ENCODE peak calls at places on chromosome 5, in seven cellular contexts. Z, C, N, S, G, F and W are unnamed samples.
A peak's percentile ranks its signal among the peaks of the same experiment; 100 is the strongest.

GRCh38 chr5:108129129-108129528 is 252.8 kb downstream of the FBXL17 start:
- DNase-seq in F (no peak), Z (no peak), C (no peak), N (no peak), S (no peak), G (no peak), W (no peak)

GRCh38 chr5:40882291-40882690 is 27.0 kb upstream of the C7 start:
- DNase-seq in G (no peak), C (no peak), F (no peak), Z (no peak), S (no peak), N (no peak), W (no peak)

GRCh38 chr5:173396311-173396993 is 68.2 kb upstream of the STC2 start:
- DNase-seq in N (no peak), S (no peak), Z (no peak), G (peak; percentile 13), F (no peak), C (no peak), W (no peak)

GRCh38 chr5:7261049-7261448 is 134.9 kb upstream of the ADCY2 start:
- DNase-seq in C (peak; percentile 66), S (peak; percentile 8), N (no peak), G (peak; percentile 10), F (no peak), Z (no peak), W (peak; percentile 18)

GRCh38 chr5:149549461-149550266 is 1.6 kb downstream of the CSNK1A1 start:
- DNase-seq in Z (no peak), C (peak; percentile 80), N (no peak), G (peak; percentile 34), S (peak; percentile 39), F (no peak), W (no peak)

GRCh38 chr5:43608406-43608805 is 5.4 kb downstream of the NNT start:
- DNase-seq in C (no peak), F (no peak), G (no peak), Z (no peak), S (no peak), N (no peak), W (no peak)

GRCh38 chr5:95892784-95893354 is 68.8 kb downstream of the ELL2 start:
- DNase-seq in Z (no peak), G (peak; percentile 74), C (peak; percentile 65), S (no peak), F (no peak), N (no peak), W (no peak)

GRCh38 chr5:1878050-1878849 is 4.5 kb downstream of the IRX4 start:
- DNase-seq in F (no peak), S (no peak), N (no peak), G (no peak), Z (no peak), C (no peak), W (no peak)

GRCh38 chr5:80654054-80654390 is 430 bp upstream of the MSH3 start:
- DNase-seq in G (peak; percentile 36), C (peak; percentile 26), N (no peak), S (no peak), Z (no peak), F (no peak), W (peak; percentile 21)

GRCh38 chr5:2642684-2643325 is 108.7 kb downstream of the IRX2 start:
- DNase-seq in S (no peak), G (no peak), F (no peak), C (no peak), Z (no peak), N (no peak), W (no peak)

GRCh38 chr5:112594060-112594850 is 143.4 kb upstream of the APC start:
- DNase-seq in F (no peak), G (no peak), Z (no peak), S (peak; percentile 63), C (no peak), N (no peak), W (no peak)

GRCh38 chr5:127650649-127651048 is 1.8 kb downstream of the CTXN3 start:
- DNase-seq in S (no peak), G (no peak), Z (no peak), F (no peak), N (no peak), C (no peak), W (no peak)

GRCh38 chr5:164353155-164353554 is 847.7 kb downstream of the MAT2B start:
- DNase-seq in G (no peak), F (no peak), C (no peak), S (no peak), N (no peak), Z (no peak), W (no peak)

GRCh38 chr5:7876867-7877266 is 7.9 kb downstream of the MTRR start:
- DNase-seq in F (no peak), G (no peak), N (no peak), C (peak; percentile 54), Z (no peak), S (no peak), W (peak; percentile 42)

GRCh38 chr5:71932649-71933338 is 174.5 kb upstream of the MAP1B start:
- DNase-seq in Z (no peak), F (no peak), N (no peak), C (peak; percentile 26), G (peak; percentile 83), S (peak; percentile 28), W (peak; percentile 70)

GRCh38 chr5:64213568-64213967 is 47.9 kb downstream of the RNF180 start:
- DNase-seq in F (no peak), G (no peak), S (no peak), C (no peak), N (no peak), Z (no peak), W (no peak)

GRCh38 chr5:107469064-107469463 is 201.7 kb downstream of the EFNA5 start:
- DNase-seq in C (no peak), N (no peak), G (no peak), Z (no peak), F (no peak), S (no peak), W (no peak)

GRCh38 chr5:5103249-5103648 is 36.9 kb upstream of the ADAMTS16 start:
- DNase-seq in Z (no peak), G (no peak), C (no peak), N (no peak), F (no peak), S (no peak), W (no peak)

GRCh38 chr5:61357745-61358144 is 25.7 kb downstream of the ZSWIM6 start:
- DNase-seq in Z (no peak), F (no peak), S (no peak), C (no peak), N (no peak), G (no peak), W (no peak)

GRCh38 chr5:132019857-132020555 is 8.5 kb upstream of the ACSL6 start:
- DNase-seq in S (no peak), Z (no peak), G (no peak), N (peak; percentile 60), F (peak; percentile 66), C (no peak), W (no peak)

GRCh38 chr5:166441-167372 is 24.6 kb upstream of the LRRC14B start:
- DNase-seq in C (no peak), S (no peak), G (no peak), Z (no peak), N (no peak), F (no peak), W (no peak)

GRCh38 chr5:138654281-138654867 is 79.2 kb upstream of the HSPA9 start:
- DNase-seq in G (peak; percentile 42), N (peak; percentile 65), S (no peak), C (no peak), Z (peak; percentile 13), F (peak; percentile 79), W (peak; percentile 44)

GRCh38 chr5:174903333-174903732 is 179.0 kb downstream of the MSX2 start:
- DNase-seq in F (no peak), N (no peak), Z (no peak), S (no peak), C (no peak), G (no peak), W (no peak)

GRCh38 chr5:6740586-6741150 is 27.4 kb downstream of the TENT4A start:
- DNase-seq in C (no peak), Z (no peak), S (no peak), G (no peak), F (no peak), N (no peak), W (no peak)

GRCh38 chr5:179505636-179506261 is 44.6 kb upstream of the RUFY1 start:
- DNase-seq in Z (no peak), F (no peak), N (no peak), S (no peak), C (no peak), G (no peak), W (no peak)

GRCh38 chr5:26295541-26295940 is 742.8 kb downstream of the CDH9 start:
- DNase-seq in F (no peak), N (no peak), S (no peak), Z (no peak), G (no peak), C (peak; percentile 51), W (no peak)

GRCh38 chr5:10756539-10756938 is 4.5 kb downstream of the DAP start:
- DNase-seq in F (no peak), C (no peak), Z (no peak), G (no peak), S (no peak), N (no peak), W (no peak)

GRCh38 chr5:5933651-5934050 is 444.7 kb downstream of the MED10 start:
- DNase-seq in N (no peak), G (no peak), C (no peak), Z (no peak), S (no peak), F (no peak), W (no peak)

GRCh38 chr5:9240431-9240830 is 305.4 kb downstream of the SEMA5A start:
- DNase-seq in N (no peak), F (no peak), S (no peak), G (no peak), Z (no peak), C (no peak), W (no peak)

GRCh38 chr5:142617416-142617815 is 68.5 kb downstream of the FGF1 start:
- DNase-seq in N (no peak), C (no peak), Z (no peak), F (no peak), S (no peak), G (no peak), W (no peak)

GRCh38 chr5:131640043-131640856 is 5.2 kb upstream of the RAPGEF6 start:
- DNase-seq in C (peak; percentile 68), G (no peak), F (peak; percentile 33), N (no peak), S (no peak), Z (no peak), W (peak; percentile 17)

GRCh38 chr5:98929982-98930355 is 1.2 kb upstream of the CHD1 start:
- DNase-seq in Z (no peak), S (no peak), N (no peak), G (peak; percentile 10), C (no peak), F (no peak), W (no peak)

GRCh38 chr5:72394688-72395087 is 74.5 kb downstream of the PTCD2 start:
- DNase-seq in S (peak; percentile 0), Z (no peak), F (no peak), C (peak; percentile 9), N (no peak), G (peak; percentile 15), W (no peak)

GRCh38 chr5:86101966-86102365 is 515.8 kb upstream of the COX7C start:
- DNase-seq in S (no peak), N (no peak), G (no peak), C (no peak), F (no peak), Z (no peak), W (no peak)

GRCh38 chr5:141878771-141879759 is 855 bp upstream of the PCDH1 start:
- DNase-seq in N (peak; percentile 83), Z (peak; percentile 46), F (peak; percentile 85), C (peak; percentile 83), G (peak; percentile 93), S (peak; percentile 77), W (peak; percentile 75)

GRCh38 chr5:40680741-40681350 is 1.1 kb downstream of the PTGER4 start:
- DNase-seq in N (peak; percentile 32), F (no peak), Z (no peak), G (peak; percentile 65), C (no peak), S (no peak), W (no peak)

GRCh38 chr5:31664566-31664965 is 25.6 kb downstream of the PDZD2 start:
- DNase-seq in G (peak; percentile 25), F (no peak), Z (no peak), N (no peak), C (peak; percentile 42), S (no peak), W (peak; percentile 47)

GRCh38 chr5:32505718-32506117 is 61.2 kb upstream of the ZFR start:
- DNase-seq in S (no peak), G (no peak), Z (no peak), N (no peak), F (no peak), C (no peak), W (no peak)